ENCODE peak calls at places on chromosomes 1 and 21, in nine cellular contexts. G is naive thymus-derived CD8-positive, alpha-beta T cell; X is stimulated activated CD4-positive, alpha-beta T cell treated with anti-CD3 and anti-CD28 coated beads, Interleukin-1b, Interleukin-23, amount 100 ng/mL, for 4 hours; E is glutamatergic neuron; M is mesothelial cell of epicardium; Q is T-helper 1 cell; R is AML-193; V is T-helper 2 cell treated with Interferon-gamma antibody and Interleukin-4, amounts not matched to agents 5 μg/mL and 100 μg/mL, for 36 hours; H is NCI-H1048. S is an unnamed sample.

GRCh38 chr1:218836264-218836663 is 337.4 kb upstream of the LYPLAL1 start:
- DNase-seq in G (no peak), X (no peak), E (no peak), M (no peak), Q (no peak), R (no peak), V (no peak), H (no peak), S (no peak)

GRCh38 chr1:181630838-181631237 is 147.5 kb downstream of the CACNA1E start:
- DNase-seq in G (no peak), X (no peak), E (no peak), M (no peak), Q (no peak), R (no peak), V (no peak), H (no peak), S (no peak)

GRCh38 chr1:209983953-209984352 is 45.9 kb downstream of the SYT14 start:
- DNase-seq in G (no peak), X (no peak), E (no peak), M (no peak), Q (no peak), R (no peak), V (no peak), H (no peak), S (no peak)

GRCh38 chr1:51814513-51814912 is 64.0 kb downstream of the NRDC start:
- DNase-seq in G (no peak), X (no peak), E (no peak), M (no peak), Q (no peak), R (no peak), V (no peak), H (no peak), S (no peak)

GRCh38 chr1:162147760-162148159 is 78.3 kb downstream of the NOS1AP start:
- DNase-seq in G (no peak), X (no peak), E (no peak), M (no peak), Q (no peak), R (no peak), V (no peak), H (no peak), S (no peak)

GRCh38 chr1:201882665-201883132 is 6.0 kb upstream of the SHISA4 start:
- DNase-seq in G (no peak), X (no peak), E (no peak), M (no peak), Q (no peak), R (peak; percentile 67), V (no peak), H (no peak), S (peak; percentile 10)

GRCh38 chr1:94022471-94023189 is 98.3 kb downstream of the ABCA4 start:
- DNase-seq in G (no peak), X (no peak), E (no peak), M (no peak), Q (no peak), R (no peak), V (no peak), H (no peak), S (no peak)

GRCh38 chr1:81144240-81144639 is 656.5 kb upstream of the ADGRL2 start:
- DNase-seq in G (no peak), X (no peak), E (no peak), M (no peak), Q (no peak), R (no peak), V (no peak), H (no peak), S (no peak)

GRCh38 chr21:14012409-14012808 is 198.3 kb downstream of the LIPI start:
- DNase-seq in G (no peak), X (no peak), E (no peak), M (no peak), Q (no peak), R (no peak), V (no peak), H (no peak), S (no peak)

GRCh38 chr1:244210884-244211558 is 159.9 kb downstream of the ZBTB18 start:
- DNase-seq in G (no peak), X (no peak), E (peak; percentile 55), M (no peak), Q (no peak), R (no peak), V (no peak), H (no peak), S (no peak)

GRCh38 chr1:156295391-156295947 is at the start of gene GLMP:
- DNase-seq in G (peak; percentile 56), X (peak; percentile 27), E (peak; percentile 43), M (no peak), Q (peak; percentile 51), R (no peak), V (peak; percentile 41), H (peak; percentile 38), S (peak; percentile 41)

GRCh38 chr1:23648576-23648975 is 43.0 kb upstream of the RPL11 start:
- DNase-seq in G (no peak), X (no peak), E (no peak), M (no peak), Q (no peak), R (no peak), V (no peak), H (no peak), S (no peak)

GRCh38 chr1:17904290-17904689 is 149.2 kb downstream of the ACTL8 start:
- DNase-seq in G (no peak), X (no peak), E (no peak), M (no peak), Q (no peak), R (no peak), V (no peak), H (no peak), S (no peak)

GRCh38 chr1:87572891-87573290 is 244.2 kb downstream of the LMO4 start:
- DNase-seq in G (no peak), X (no peak), E (no peak), M (no peak), Q (no peak), R (no peak), V (no peak), H (no peak), S (no peak)

GRCh38 chr1:111484391-111484790 is 10.6 kb downstream of the C1orf162 start:
- DNase-seq in G (no peak), X (no peak), E (no peak), M (no peak), Q (no peak), R (no peak), V (no peak), H (no peak), S (no peak)

GRCh38 chr1:155272466-155273133 is 704 bp downstream of the CLK2 start:
- DNase-seq in G (no peak), X (no peak), E (no peak), M (no peak), Q (no peak), R (no peak), V (no peak), H (no peak), S (no peak)

GRCh38 chr1:31532114-31532644 is 44.1 kb upstream of the TINAGL1 start:
- DNase-seq in G (no peak), X (no peak), E (no peak), M (no peak), Q (no peak), R (no peak), V (no peak), H (no peak), S (no peak)

GRCh38 chr1:200624679-200625335 is 4.3 kb upstream of the KIF14 start:
- DNase-seq in G (no peak), X (no peak), E (no peak), M (no peak), Q (no peak), R (no peak), V (no peak), H (no peak), S (no peak)

GRCh38 chr1:110272045-110272444 is 61.9 kb downstream of the KCNC4 start:
- DNase-seq in G (no peak), X (no peak), E (no peak), M (no peak), Q (no peak), R (no peak), V (no peak), H (no peak), S (no peak)

GRCh38 chr1:206501881-206502280 is 5.5 kb upstream of the RASSF5 start:
- DNase-seq in G (no peak), X (no peak), E (no peak), M (no peak), Q (no peak), R (no peak), V (no peak), H (no peak), S (no peak)

GRCh38 chr1:216554934-216555333 is 131.7 kb upstream of the USH2A start:
- DNase-seq in G (no peak), X (no peak), E (no peak), M (no peak), Q (no peak), R (no peak), V (no peak), H (no peak), S (no peak)

GRCh38 chr1:83798965-83799364 is 200.0 kb downstream of the TTLL7 start:
- DNase-seq in G (no peak), X (no peak), E (no peak), M (no peak), Q (no peak), R (no peak), V (no peak), H (no peak), S (no peak)

GRCh38 chr1:230029244-230029643 is 37.8 kb upstream of the GALNT2 start:
- DNase-seq in G (no peak), X (no peak), E (no peak), M (no peak), Q (no peak), R (no peak), V (no peak), H (no peak), S (no peak)

GRCh38 chr1:201906336-201906735 is 17.6 kb downstream of the SHISA4 start:
- DNase-seq in G (no peak), X (no peak), E (peak; percentile 50), M (no peak), Q (no peak), R (no peak), V (no peak), H (no peak), S (no peak)

GRCh38 chr1:217506878-217507277 is 124.0 kb downstream of the GPATCH2 start:
- DNase-seq in G (no peak), X (no peak), E (no peak), M (no peak), Q (no peak), R (no peak), V (no peak), H (no peak), S (no peak)

GRCh38 chr21:10272216-10272615 is 249.2 kb upstream of the TPTE start:
- DNase-seq in G (no peak), X (no peak), E (no peak), M (no peak), Q (no peak), R (no peak), V (no peak), H (no peak), S (no peak)

GRCh38 chr1:22527555-22528296 is 35.6 kb upstream of the EPHA8 start:
- DNase-seq in G (no peak), X (no peak), E (no peak), M (no peak), Q (no peak), R (no peak), V (no peak), H (no peak), S (no peak)

GRCh38 chr1:64474639-64475038 is 4.7 kb downstream of the CACHD1 start:
- DNase-seq in G (no peak), X (no peak), E (no peak), M (no peak), Q (no peak), R (no peak), V (no peak), H (no peak), S (peak; percentile 64)

GRCh38 chr21:31668651-31669491 is 9.4 kb downstream of the SOD1 start:
- DNase-seq in G (no peak), X (no peak), E (no peak), M (no peak), Q (no peak), R (no peak), V (no peak), H (no peak), S (no peak)

GRCh38 chr1:113118266-113118665 is 45.3 kb downstream of the LRIG2 start:
- DNase-seq in G (no peak), X (no peak), E (no peak), M (no peak), Q (no peak), R (no peak), V (no peak), H (no peak), S (no peak)

GRCh38 chr1:151790940-151791651 is 796 bp upstream of the TDRKH start:
- DNase-seq in G (no peak), X (no peak), E (peak; percentile 63), M (no peak), Q (no peak), R (no peak), V (peak; percentile 10), H (no peak), S (no peak)